ENCODE peak calls at places on chromosome 4, in seven cellular contexts. J, Y, I, M, E, W and X are unnamed samples.
A peak's percentile ranks its signal among the peaks of the same experiment; 100 is the strongest.

GRCh38 chr4:156362581-156362980 is 408.9 kb upstream of the CTSO start:
- DNase-seq in Y (no peak), W (no peak), J (no peak), M (no peak), I (peak; percentile 75), E (no peak), X (no peak)

GRCh38 chr4:7323872-7324650 is 110.7 kb downstream of the PSAPL1 start:
- DNase-seq in J (no peak), Y (no peak), W (no peak), E (no peak), I (no peak), M (peak; percentile 22), X (no peak)

GRCh38 chr4:83150563-83151330 is 36.2 kb upstream of the PLAC8 start:
- DNase-seq in I (peak; percentile 62), J (no peak), W (peak; percentile 60), E (peak; percentile 32), M (no peak), Y (no peak), X (no peak)

GRCh38 chr4:99734583-99735322 is 77.1 kb upstream of the C4orf54 start:
- DNase-seq in Y (no peak), W (no peak), J (no peak), M (no peak), I (no peak), E (no peak), X (no peak)

GRCh38 chr4:102629686-102630085 is 128.5 kb downstream of the NFKB1 start:
- DNase-seq in W (no peak), I (no peak), M (no peak), E (no peak), Y (no peak), J (no peak), X (no peak)

GRCh38 chr4:48762408-48762807 is 17.7 kb downstream of the FRYL start:
- DNase-seq in J (no peak), W (no peak), Y (no peak), E (no peak), I (no peak), M (no peak), X (no peak)

GRCh38 chr4:16757080-16757521 is 141.3 kb downstream of the LDB2 start:
- DNase-seq in Y (no peak), W (peak; percentile 37), I (peak; percentile 83), J (no peak), M (no peak), E (no peak), X (no peak)

GRCh38 chr4:88697588-88698329 is at the start of gene NAP1L5:
- DNase-seq in J (peak; percentile 43), W (peak; percentile 84), M (peak; percentile 81), I (peak; percentile 72), Y (peak; percentile 14), E (peak; percentile 64), X (peak; percentile 81)

GRCh38 chr4:124037236-124037635 is 640.6 kb downstream of the SPRY1 start:
- DNase-seq in Y (no peak), M (no peak), I (no peak), J (no peak), W (no peak), E (no peak), X (no peak)

GRCh38 chr4:35300996-35301774 is 943.1 kb downstream of the ARAP2 start:
- DNase-seq in W (no peak), J (no peak), M (no peak), Y (no peak), I (no peak), E (no peak), X (no peak)

GRCh38 chr4:87557348-87557747 is 28.2 kb upstream of the SPARCL1 start:
- DNase-seq in W (no peak), Y (no peak), E (no peak), M (no peak), J (no peak), I (no peak), X (no peak)

GRCh38 chr4:158673633-158674032 is 1.5 kb downstream of the ETFDH start:
- DNase-seq in I (no peak), E (no peak), M (no peak), W (no peak), Y (no peak), J (no peak), X (no peak)

GRCh38 chr4:148287111-148287510 is 155.1 kb downstream of the NR3C2 start:
- DNase-seq in Y (no peak), J (no peak), I (no peak), E (no peak), W (no peak), M (no peak), X (no peak)

GRCh38 chr4:101288365-101289145 is 58.8 kb downstream of the PPP3CA start:
- DNase-seq in J (no peak), Y (no peak), E (no peak), M (no peak), I (no peak), W (peak; percentile 50), X (no peak)

GRCh38 chr4:92447265-92447905 is 143.6 kb downstream of the GRID2 start:
- DNase-seq in E (no peak), W (peak; percentile 33), Y (no peak), J (no peak), I (no peak), M (no peak), X (no peak)

GRCh38 chr4:5052726-5053425 is 1.6 kb downstream of the STK32B start:
- DNase-seq in M (no peak), W (no peak), I (no peak), E (no peak), J (no peak), Y (no peak), X (no peak)

GRCh38 chr4:94828882-94829281 is 71.1 kb downstream of the BMPR1B start:
- DNase-seq in J (no peak), M (no peak), W (no peak), I (no peak), E (no peak), Y (no peak), X (no peak)

GRCh38 chr4:153556441-153556815 is 90.3 kb downstream of the TMEM131L start:
- DNase-seq in Y (no peak), W (no peak), I (no peak), M (no peak), J (no peak), E (no peak), X (no peak)

GRCh38 chr4:168604496-168605373 is 107.9 kb downstream of the PALLD start:
- DNase-seq in M (no peak), I (peak; percentile 91), E (peak; percentile 61), Y (no peak), J (no peak), W (peak; percentile 93), X (no peak)

GRCh38 chr4:85475631-85476233 is 782 bp downstream of the ARHGAP24 start:
- DNase-seq in J (no peak), M (peak; percentile 70), Y (no peak), W (peak; percentile 72), I (peak; percentile 30), E (no peak), X (no peak)

GRCh38 chr4:101104264-101105052 is 242.9 kb downstream of the PPP3CA start:
- DNase-seq in E (no peak), M (no peak), J (no peak), I (no peak), Y (no peak), W (peak; percentile 10), X (no peak)

GRCh38 chr4:71380721-71381120 is 41.9 kb downstream of the SLC4A4 start:
- DNase-seq in W (peak; percentile 42), M (no peak), I (peak; percentile 54), E (no peak), J (no peak), Y (no peak), X (no peak)

GRCh38 chr4:119692001-119692400 is 63.4 kb upstream of the PDE5A start:
- DNase-seq in E (no peak), W (no peak), M (no peak), I (peak; percentile 71), J (no peak), Y (no peak), X (no peak)

GRCh38 chr4:147782087-147782781 is 50.3 kb downstream of the ARHGAP10 start:
- DNase-seq in Y (no peak), E (no peak), J (no peak), W (peak; percentile 44), I (peak; percentile 57), M (no peak), X (no peak)

GRCh38 chr4:83334425-83335241 is at the start of gene HPSE:
- DNase-seq in J (peak; percentile 44), W (peak; percentile 93), M (peak; percentile 92), Y (peak; percentile 17), E (peak; percentile 78), I (peak; percentile 62), X (peak; percentile 82)